ENCODE peak calls at places on chromosomes 5 and 9, in five cellular contexts. W is stromal cell of bone marrow; G is activated naive CD4-positive, alpha-beta T cell treated with Interleukin-2 at 50 U/mL for 16 hours; T is NCI-H510A treated with DMSO at 0.1 percent for 48 hours; Q is hepatocyte. I is an unnamed sample.

GRCh38 chr9:88291853-88292252 is 96.4 kb upstream of the SPIN1 start:
- DNase-seq in Q (no peak), G (no peak), W (no peak), T (no peak), I (no peak)

GRCh38 chr5:163105456-163105855 is 331.9 kb upstream of the CCNG1 start:
- DNase-seq in Q (peak), G (no peak), T (no peak), W (peak), I (peak)

GRCh38 chr9:89678394-89679005 is 73.7 kb downstream of the GADD45G start:
- DNase-seq in T (peak), G (no peak), Q (no peak), W (no peak), I (no peak)

GRCh38 chr9:123399803-123400378 is 43.9 kb downstream of the CRB2 start:
- DNase-seq in Q (no peak), T (no peak), W (no peak), G (peak), I (no peak)

GRCh38 chr5:71891856-71892255 is 172.8 kb downstream of the CARTPT start:
- DNase-seq in W (no peak), Q (peak), T (no peak), G (no peak), I (no peak)

GRCh38 chr9:121551985-121552753 is 52.5 kb upstream of the GGTA1 start:
- DNase-seq in Q (no peak), G (no peak), T (no peak), W (no peak), I (no peak)

GRCh38 chr5:96312383-96312782 is 120.7 kb downstream of the PCSK1 start:
- DNase-seq in G (no peak), T (no peak), W (no peak), Q (no peak), I (no peak)

GRCh38 chr5:1437452-1437851 is 7.8 kb downstream of the SLC6A3 start:
- DNase-seq in G (no peak), T (peak), Q (peak), W (peak), I (peak)

GRCh38 chr5:95966005-95966404 is 4.4 kb upstream of the ELL2 start:
- DNase-seq in G (no peak), T (peak), Q (no peak), W (no peak), I (no peak)

GRCh38 chr5:164345173-164345572 is 839.8 kb downstream of the MAT2B start:
- DNase-seq in W (peak), T (no peak), G (no peak), Q (no peak), I (peak)

GRCh38 chr9:93461810-93462209 is 8.4 kb upstream of the FAM120AOS start:
- DNase-seq in T (no peak), W (no peak), G (no peak), Q (no peak), I (no peak)

GRCh38 chr9:124078641-124079040 is 67.1 kb downstream of the LHX2 start:
- DNase-seq in T (no peak), W (no peak), G (no peak), Q (no peak), I (peak)

GRCh38 chr9:137423810-137424291 is 658 bp downstream of the NOXA1 start:
- DNase-seq in T (no peak), W (no peak), Q (peak), G (no peak), I (no peak)

GRCh38 chr9:21761309-21761901 is 41.0 kb upstream of the MTAP start:
- DNase-seq in G (no peak), W (no peak), T (no peak), Q (no peak), I (peak)

GRCh38 chr9:133113928-133114351 is 7.1 kb downstream of the RALGDS start:
- DNase-seq in T (peak), Q (peak), W (no peak), G (no peak), I (no peak)

GRCh38 chr5:83377131-83377865 is 94.2 kb upstream of the VCAN start:
- DNase-seq in Q (no peak), G (no peak), T (no peak), W (peak), I (peak)

GRCh38 chr5:127290946-127291763 is 559 bp downstream of the MEGF10 start:
- DNase-seq in W (no peak), G (no peak), Q (no peak), T (no peak), I (no peak)

GRCh38 chr5:143249851-143250250 is 153.6 kb downstream of the NR3C1 start:
- DNase-seq in T (no peak), Q (no peak), G (no peak), W (no peak), I (no peak)

GRCh38 chr9:22097712-22098111 is 88.6 kb upstream of the CDKN2B start:
- DNase-seq in Q (peak), G (no peak), W (peak), T (no peak), I (peak)

GRCh38 chr9:90112791-90113190 is 508.0 kb downstream of the GADD45G start:
- DNase-seq in Q (no peak), T (no peak), G (no peak), W (no peak), I (peak)

GRCh38 chr5:154302181-154302580 is 111.6 kb downstream of the GALNT10 start:
- DNase-seq in T (no peak), Q (no peak), W (no peak), G (no peak), I (no peak)

GRCh38 chr9:101530076-101530711 is 3.5 kb upstream of the RNF20 start:
- DNase-seq in G (peak), T (peak), Q (peak), W (peak), I (peak)

GRCh38 chr5:10706326-10706725 is 54.7 kb downstream of the DAP start:
- DNase-seq in W (no peak), T (no peak), Q (no peak), G (no peak), I (no peak)

GRCh38 chr9:100437860-100438805 is 11.2 kb downstream of the MSANTD3 start:
- DNase-seq in G (peak), Q (peak), T (peak), W (no peak), I (peak)

GRCh38 chr5:56128166-56128565 is 105.0 kb downstream of the ANKRD55 start:
- DNase-seq in Q (no peak), G (peak), W (no peak), T (no peak), I (no peak)

GRCh38 chr5:92544042-92544441 is 1037.0 kb downstream of the NR2F1-AS1 start:
- DNase-seq in G (no peak), T (no peak), Q (no peak), W (no peak), I (no peak)

GRCh38 chr5:153534102-153534501 is 43.6 kb downstream of the GRIA1 start:
- DNase-seq in W (no peak), Q (no peak), T (no peak), G (no peak), I (peak)

GRCh38 chr9:137219757-137220316 is 2.2 kb downstream of the RNF208 start:
- DNase-seq in G (no peak), W (no peak), T (no peak), Q (no peak), I (no peak)

GRCh38 chr5:145478651-145479050 is 356.5 kb downstream of the PRELID2 start:
- DNase-seq in G (no peak), T (no peak), Q (no peak), W (no peak), I (no peak)